ENCODE peak calls at places on chromosomes 13 and 19, in five cellular contexts. Q is fibroblast of lung, P is neural progenitor cell, X is neuronal stem cell, Z is H1. N is an unnamed sample.

GRCh38 chr13:113413898-113414282 is 39.4 kb downstream of the ADPRHL1 start:
- DNase-seq in Z (no peak), Q (no peak), P (peak; percentile 1), X (no peak), N (peak; percentile 92)

GRCh38 chr19:41039806-41040205 is 48.4 kb upstream of the CYP2A13 start:
- DNase-seq in Z (no peak), P (no peak), X (no peak), Q (no peak), N (no peak)

GRCh38 chr19:18468517-18468916 is 30.6 kb upstream of the ISYNA1 start:
- DNase-seq in P (no peak), X (no peak), Z (no peak), Q (no peak), N (peak; percentile 76)

GRCh38 chr19:52464798-52465470 is 11.6 kb downstream of the ZNF578 start:
- DNase-seq in X (no peak), Q (no peak), Z (no peak), P (peak; percentile 79), N (no peak)

GRCh38 chr19:56107626-56108351 is 13.3 kb downstream of the ZNF787 start:
- DNase-seq in P (no peak), Q (no peak), Z (no peak), X (no peak), N (peak; percentile 66)

GRCh38 chr13:36912983-36913382 is 7.1 kb downstream of the SMAD9 start:
- DNase-seq in Q (no peak), X (no peak), Z (no peak), P (no peak), N (no peak)

GRCh38 chr19:7294571-7295212 is 478 bp upstream of the INSR start:
- DNase-seq in P (peak; percentile 69), Z (no peak), Q (peak; percentile 34), X (peak; percentile 30), N (no peak)

GRCh38 chr13:95643471-95643813 is 1.1 kb downstream of the DZIP1 start:
- DNase-seq in Z (no peak), Q (peak; percentile 56), P (peak; percentile 53), X (peak; percentile 18), N (peak; percentile 54)

GRCh38 chr19:29694669-29695627 is 20.1 kb downstream of the C19orf12 start:
- DNase-seq in P (peak; percentile 85), Z (peak; percentile 43), Q (peak; percentile 51), X (peak; percentile 59), N (peak; percentile 94)

GRCh38 chr19:4414800-4415251 is 12.4 kb downstream of the CHAF1A start:
- DNase-seq in Z (no peak), Q (peak; percentile 12), X (no peak), P (peak; percentile 81), N (peak; percentile 75)

GRCh38 chr19:5067666-5068065 is 98.8 kb downstream of the KDM4B start:
- DNase-seq in P (no peak), Q (no peak), X (no peak), Z (no peak), N (no peak)

GRCh38 chr13:34357435-34358232 is 539.7 kb downstream of the RFC3 start:
- DNase-seq in X (no peak), Z (no peak), Q (peak; percentile 91), P (peak; percentile 3), N (peak; percentile 89)

GRCh38 chr13:80037505-80037888 is 303.4 kb downstream of the SPRY2 start:
- DNase-seq in Q (peak; percentile 95), X (no peak), Z (no peak), P (no peak), N (peak; percentile 56)

GRCh38 chr19:23996549-23996948 is 81.9 kb downstream of the ZNF726 start:
- DNase-seq in X (no peak), Z (no peak), Q (no peak), P (peak; percentile 23), N (peak; percentile 48)

GRCh38 chr13:34064456-34065205 is 246.7 kb downstream of the RFC3 start:
- DNase-seq in Z (no peak), X (no peak), P (peak; percentile 39), Q (peak; percentile 38), N (no peak)

GRCh38 chr19:55486043-55486970 is 1.3 kb downstream of the NAT14 start:
- DNase-seq in Q (no peak), Z (no peak), X (no peak), P (no peak), N (peak; percentile 81)

GRCh38 chr13:103948477-103948876 is 882.3 kb upstream of the SLC10A2 start:
- DNase-seq in P (no peak), Q (peak; percentile 61), X (no peak), Z (no peak), N (no peak)

GRCh38 chr13:86882835-86883234 is 788.3 kb upstream of the SLITRK5 start:
- DNase-seq in X (no peak), P (no peak), Z (no peak), Q (no peak), N (no peak)

GRCh38 chr19:9296336-9296735 is 13.3 kb downstream of the ZNF699 start:
- DNase-seq in Z (no peak), P (no peak), Q (peak; percentile 26), X (no peak), N (no peak)

GRCh38 chr19:33686246-33686645 is 64.5 kb downstream of the CHST8 start:
- DNase-seq in P (no peak), Q (no peak), X (no peak), Z (no peak), N (peak; percentile 59)

GRCh38 chr13:95957331-95957730 is 95.9 kb downstream of the UGGT2 start:
- DNase-seq in X (no peak), Z (no peak), P (no peak), Q (no peak), N (no peak)

GRCh38 chr13:28497143-28497876 is 2.4 kb upstream of the FLT1 start:
- DNase-seq in Q (no peak), X (no peak), P (no peak), Z (no peak), N (no peak)

GRCh38 chr19:42386974-42387707 is 3.0 kb downstream of the CNFN start:
- DNase-seq in Q (peak; percentile 40), Z (no peak), X (peak; percentile 71), P (peak; percentile 89), N (peak; percentile 96)

GRCh38 chr19:58569943-58570670 is 3.0 kb downstream of the MZF1 start:
- DNase-seq in P (no peak), Z (no peak), Q (no peak), X (no peak), N (peak; percentile 48)

GRCh38 chr19:11296264-11296663 is 304 bp downstream of the TSPAN16 start:
- DNase-seq in P (no peak), X (no peak), Z (no peak), Q (no peak), N (no peak)

GRCh38 chr13:57996717-57997116 is 365.2 kb downstream of the PCDH17 start:
- DNase-seq in X (no peak), Z (no peak), Q (peak; percentile 63), P (no peak), N (no peak)

GRCh38 chr13:29457299-29457698 is 138.2 kb downstream of the SLC7A1 start:
- DNase-seq in X (no peak), Z (no peak), Q (peak; percentile 95), P (no peak), N (peak; percentile 82)

GRCh38 chr13:66033924-66034323 is 1196.2 kb downstream of the PCDH9 start:
- DNase-seq in Z (peak; percentile 1), X (no peak), Q (no peak), P (peak; percentile 18), N (no peak)

GRCh38 chr13:76683168-76683567 is 203.0 kb downstream of the KCTD12 start:
- DNase-seq in X (no peak), Q (no peak), Z (no peak), P (no peak), N (no peak)

GRCh38 chr19:46717716-46718143 is 816 bp upstream of the PRKD2 start:
- DNase-seq in X (no peak), Z (no peak), Q (no peak), P (no peak), N (no peak)

GRCh38 chr13:49830721-49831120 is 38.2 kb upstream of the KPNA3 start:
- DNase-seq in Z (no peak), X (no peak), Q (no peak), P (no peak), N (no peak)

GRCh38 chr13:49828452-49828851 is 36.0 kb upstream of the KPNA3 start:
- DNase-seq in Q (no peak), Z (no peak), X (no peak), P (no peak), N (no peak)

GRCh38 chr13:49827336-49827735 is 34.9 kb upstream of the KPNA3 start:
- DNase-seq in Q (no peak), X (no peak), P (no peak), Z (no peak), N (no peak)

GRCh38 chr13:49833402-49833801 is 40.9 kb upstream of the KPNA3 start:
- DNase-seq in X (no peak), Z (no peak), P (no peak), Q (no peak), N (no peak)

GRCh38 chr13:49829715-49830114 is 37.2 kb upstream of the KPNA3 start:
- DNase-seq in Z (no peak), P (no peak), X (no peak), Q (no peak), N (no peak)
- H2AFZ ChIP-seq in Z (no peak overlapping the region), P (no peak overlapping the region), X (no peak overlapping the region), Q (no peak overlapping the region), N (no peak overlapping the region)

GRCh38 chr13:75195479-75196111 is 286.4 kb downstream of the TBC1D4 start:
- DNase-seq in Z (no peak), X (peak; percentile 61), Q (no peak), P (peak; percentile 79), N (no peak)
- H2AFZ ChIP-seq in Z (no peak overlapping the region), X (peak overlapping the region; percentile 20), Q (no peak overlapping the region), P (peak overlapping the region; percentile 30), N (peak overlapping the region; percentile 28)

DNA sequence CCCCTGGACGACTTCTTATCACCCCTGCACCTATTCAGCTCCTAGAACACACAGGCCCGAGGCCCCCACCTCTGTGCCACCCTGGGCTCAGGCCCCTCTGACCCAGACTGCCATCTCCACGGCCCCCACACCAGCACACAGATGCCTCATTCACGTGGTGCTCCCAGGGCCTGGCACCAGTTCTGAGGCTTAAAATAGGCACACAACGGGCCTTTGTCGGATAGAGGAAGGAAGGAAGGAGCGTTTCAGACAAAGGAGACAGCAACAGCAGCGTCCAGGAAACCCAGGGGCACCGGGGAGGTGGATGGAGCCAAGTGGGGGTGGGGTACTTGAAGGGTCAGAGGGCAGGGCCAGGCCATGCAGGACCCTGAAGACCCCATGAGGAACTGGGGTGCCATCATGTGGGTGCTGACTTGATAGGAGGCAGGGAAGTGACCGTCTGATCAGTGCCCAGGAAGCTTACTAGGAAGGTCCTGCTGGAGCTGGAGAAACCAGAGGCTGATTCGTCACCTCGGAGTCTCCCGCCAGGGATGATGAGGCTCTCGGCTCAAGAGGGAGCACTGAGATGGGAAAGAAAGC is 7.1 kb downstream of the GNG7 start:
- DNase-seq in P (no peak), X (no peak), Q (no peak), Z (no peak), N (peak; percentile 48)
- H2AFZ ChIP-seq in P (no peak overlapping the region), X (peak overlapping the region; percentile 68), Q (no peak overlapping the region), Z (no peak overlapping the region), N (no peak overlapping the region)

DNA sequence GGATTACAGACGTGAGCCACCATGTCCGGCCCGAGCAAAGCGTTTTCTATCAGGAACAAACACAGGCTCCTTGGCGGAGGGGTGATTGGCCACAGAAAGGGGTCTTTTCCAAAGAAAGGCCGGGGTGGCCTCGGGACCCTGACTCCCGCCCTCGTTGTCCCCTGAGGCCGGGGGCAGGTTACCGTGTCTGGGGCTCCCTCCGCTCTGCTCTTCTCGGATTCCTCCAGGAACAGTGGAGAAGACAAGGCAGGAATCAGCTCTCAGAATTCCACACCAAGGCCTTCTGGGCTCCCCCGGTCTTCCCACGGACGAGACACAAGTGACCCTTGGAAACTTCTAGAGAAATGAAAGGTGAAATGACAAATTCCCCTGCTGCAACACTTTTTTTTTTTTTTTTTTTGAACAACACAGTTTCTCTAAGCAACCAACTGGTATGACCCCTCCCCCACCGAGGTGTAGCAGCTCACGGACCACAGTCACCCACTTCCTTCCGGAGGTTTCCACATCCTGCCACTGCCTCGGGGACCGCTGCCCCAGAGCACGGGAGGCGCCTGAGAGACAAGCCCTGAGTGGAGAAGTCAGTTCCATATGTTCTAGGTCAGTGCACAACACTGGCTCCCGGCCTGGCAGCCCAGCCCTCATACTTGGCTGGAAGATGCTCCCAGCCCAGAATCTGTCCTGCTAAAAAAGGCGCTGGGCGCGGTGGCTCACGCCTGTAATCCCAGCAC is 11.0 kb downstream of the MOB3A start:
- DNase-seq in P (no peak), Z (no peak), X (no peak), Q (peak; percentile 46), N (peak; percentile 91)
- H2AFZ ChIP-seq in P (no peak overlapping the region), Z (no peak overlapping the region), X (no peak overlapping the region), Q (no peak overlapping the region), N (no peak overlapping the region)